ENCODE peak calls at places on chromosomes 16 and 17, in seven cellular contexts. L is ovary; W is GM23338; K is NCI-H1105; Y is GM04504; F is pancreas; T is activated CD4-positive, alpha-beta T cell treated with anti-CD3 and anti-CD28 coated beads, Interleukin-2, amount 50 U/mL, for 48 hours. M is an unnamed sample.

GRCh38 chr17:35242158-35242804 is 591 bp upstream of the SLFN5 start:
- DNase-seq in K (peak; percentile 62), Y (peak; percentile 9), T (peak; percentile 84), F (peak; percentile 84), W (peak; percentile 95), L (peak; percentile 56), M (no peak)

GRCh38 chr17:67272312-67273050 is 27.5 kb upstream of the HELZ start:
- DNase-seq in T (no peak), F (no peak), K (no peak), W (peak; percentile 85), Y (no peak), L (no peak), M (no peak)

GRCh38 chr17:51166987-51167931 is 1.0 kb downstream of the NME2 start:
- DNase-seq in W (peak; percentile 66), T (peak; percentile 76), K (peak; percentile 14), L (peak; percentile 74), F (peak; percentile 70), Y (no peak), M (no peak)

GRCh38 chr16:66927918-66928649 is 2.7 kb upstream of the RRAD start:
- DNase-seq in T (no peak), K (no peak), W (no peak), Y (no peak), F (no peak), L (no peak), M (no peak)

GRCh38 chr17:76497979-76498885 is 3.0 kb downstream of the RHBDF2 start:
- DNase-seq in F (peak; percentile 86), T (no peak), Y (peak; percentile 60), L (peak; percentile 75), W (peak; percentile 65), K (no peak), M (no peak)

GRCh38 chr16:81708459-81709368 is 70.4 kb upstream of the PLCG2 start:
- DNase-seq in W (no peak), L (no peak), K (no peak), Y (no peak), F (peak; percentile 79), T (no peak), M (no peak)

GRCh38 chr17:12089809-12090384 is 69.2 kb downstream of the MAP2K4 start:
- DNase-seq in Y (no peak), W (no peak), F (no peak), T (no peak), K (peak; percentile 1), L (no peak), M (peak; percentile 56)

GRCh38 chr17:33674685-33675084 is 381.6 kb upstream of the ASIC2 start:
- DNase-seq in Y (peak; percentile 27), T (peak; percentile 36), F (peak; percentile 55), L (peak; percentile 51), W (peak; percentile 80), K (no peak), M (peak; percentile 6)

GRCh38 chr17:27559996-27560481 is 70.9 kb upstream of the LGALS9 start:
- DNase-seq in K (peak; percentile 37), L (peak; percentile 74), Y (peak; percentile 56), T (no peak), W (no peak), F (no peak), M (peak; percentile 86)

GRCh38 chr17:520447-521167 is 168.0 kb upstream of the RPH3AL start:
- DNase-seq in W (peak; percentile 68), K (no peak), L (no peak), Y (no peak), F (no peak), T (no peak), M (no peak)

GRCh38 chr17:44636562-44636961 is 19.7 kb upstream of the MEIOC start:
- DNase-seq in W (peak; percentile 41), F (no peak), K (no peak), Y (peak; percentile 33), L (no peak), T (no peak), M (peak; percentile 32)

GRCh38 chr17:13520899-13521572 is 80.7 kb downstream of the HS3ST3A1 start:
- DNase-seq in L (no peak), F (no peak), K (no peak), T (no peak), Y (peak; percentile 64), W (no peak), M (peak; percentile 87)

GRCh38 chr17:27263386-27263785 is 30.5 kb upstream of the WSB1 start:
- DNase-seq in Y (no peak), L (no peak), K (no peak), T (no peak), F (no peak), W (no peak), M (no peak)

GRCh38 chr16:14419817-14420216 is 210.2 kb downstream of the PARN start:
- DNase-seq in W (no peak), K (no peak), F (no peak), L (no peak), T (no peak), Y (no peak), M (no peak)

GRCh38 chr16:14485131-14485551 is 144.9 kb downstream of the PARN start:
- DNase-seq in Y (no peak), W (no peak), K (no peak), L (no peak), F (no peak), T (no peak), M (no peak)

GRCh38 chr16:84279871-84280270 is 14.8 kb upstream of the WFDC1 start:
- DNase-seq in L (no peak), T (no peak), Y (no peak), F (no peak), K (no peak), W (no peak), M (no peak)

GRCh38 chr16:1470543-1471251 is 4.1 kb downstream of the CLCN7 start:
- DNase-seq in T (no peak), K (no peak), L (no peak), Y (no peak), W (no peak), F (no peak), M (no peak)

GRCh38 chr17:9331512-9332163 is 244.0 kb downstream of the STX8 start:
- DNase-seq in Y (no peak), K (no peak), L (no peak), F (no peak), T (no peak), W (no peak), M (no peak)

GRCh38 chr17:14451729-14452191 is 150.9 kb downstream of the HS3ST3B1 start:
- DNase-seq in K (no peak), F (no peak), L (no peak), W (no peak), T (no peak), Y (no peak), M (no peak)

GRCh38 chr16:53052519-53053501 is at the start of gene CHD9NB:
- DNase-seq in L (no peak), F (no peak), K (peak; percentile 11), Y (peak; percentile 82), T (no peak), W (no peak), M (peak; percentile 69)